ENCODE peak calls at places on chromosome 2, in five cellular contexts. One of them, this sample, is unnamed.

GRCh38 chr2:17429130-17429529 is 89.1 kb downstream of the RAD51AP2 start:
- DNase-seq in HTR-8/SVneo: no peak
- DNase-seq in amygdala: no peak
- DNase-seq in naive thymus-derived CD8-positive, alpha-beta T cell: no peak
- DNase-seq in fibroblast of pulmonary artery: peak; percentile 35
- DNase-seq in this sample: no peak

GRCh38 chr2:215504547-215504946 is 68.7 kb upstream of the FN1 start:
- DNase-seq in HTR-8/SVneo: no peak
- DNase-seq in amygdala: no peak
- DNase-seq in naive thymus-derived CD8-positive, alpha-beta T cell: no peak
- DNase-seq in fibroblast of pulmonary artery: peak; percentile 18
- DNase-seq in this sample: no peak

GRCh38 chr2:142179686-142180085 is 48.9 kb upstream of the LRP1B start:
- DNase-seq in HTR-8/SVneo: no peak
- DNase-seq in amygdala: no peak
- DNase-seq in naive thymus-derived CD8-positive, alpha-beta T cell: no peak
- DNase-seq in fibroblast of pulmonary artery: no peak
- DNase-seq in this sample: no peak

GRCh38 chr2:111676423-111676822 is 207.6 kb downstream of the ANAPC1 start:
- DNase-seq in HTR-8/SVneo: no peak
- DNase-seq in amygdala: no peak
- DNase-seq in naive thymus-derived CD8-positive, alpha-beta T cell: no peak
- DNase-seq in fibroblast of pulmonary artery: no peak
- DNase-seq in this sample: no peak

GRCh38 chr2:68741238-68741637 is 6.6 kb downstream of the ARHGAP25 start:
- DNase-seq in HTR-8/SVneo: no peak
- DNase-seq in amygdala: no peak
- DNase-seq in naive thymus-derived CD8-positive, alpha-beta T cell: no peak
- DNase-seq in fibroblast of pulmonary artery: no peak
- DNase-seq in this sample: no peak

GRCh38 chr2:158567208-158567607 is 110.5 kb downstream of the PKP4 start:
- DNase-seq in HTR-8/SVneo: no peak
- DNase-seq in amygdala: no peak
- DNase-seq in naive thymus-derived CD8-positive, alpha-beta T cell: no peak
- DNase-seq in fibroblast of pulmonary artery: no peak
- DNase-seq in this sample: no peak

GRCh38 chr2:213202006-213202405 is 50.6 kb upstream of the IKZF2 start:
- DNase-seq in HTR-8/SVneo: no peak
- DNase-seq in amygdala: no peak
- DNase-seq in naive thymus-derived CD8-positive, alpha-beta T cell: no peak
- DNase-seq in fibroblast of pulmonary artery: peak; percentile 23
- DNase-seq in this sample: no peak

GRCh38 chr2:75146903-75147332 is 52.4 kb downstream of the TACR1 start:
- DNase-seq in HTR-8/SVneo: no peak
- DNase-seq in amygdala: no peak
- DNase-seq in naive thymus-derived CD8-positive, alpha-beta T cell: no peak
- DNase-seq in fibroblast of pulmonary artery: peak; percentile 91
- DNase-seq in this sample: no peak

GRCh38 chr2:109238580-109238979 is 109.6 kb downstream of the SH3RF3 start:
- DNase-seq in HTR-8/SVneo: peak; percentile 78
- DNase-seq in amygdala: peak; percentile 50
- DNase-seq in naive thymus-derived CD8-positive, alpha-beta T cell: peak; percentile 42
- DNase-seq in fibroblast of pulmonary artery: peak; percentile 98
- DNase-seq in this sample: no peak

GRCh38 chr2:158817596-158817995 is 22.5 kb downstream of the DAPL1 start:
- DNase-seq in HTR-8/SVneo: no peak
- DNase-seq in amygdala: no peak
- DNase-seq in naive thymus-derived CD8-positive, alpha-beta T cell: no peak
- DNase-seq in fibroblast of pulmonary artery: no peak
- DNase-seq in this sample: no peak

GRCh38 chr2:200742426-200742825 is 69.3 kb upstream of the BZW1 start:
- DNase-seq in HTR-8/SVneo: no peak
- DNase-seq in amygdala: no peak
- DNase-seq in naive thymus-derived CD8-positive, alpha-beta T cell: no peak
- DNase-seq in fibroblast of pulmonary artery: peak; percentile 68
- DNase-seq in this sample: no peak

GRCh38 chr2:3253913-3254437 is 123.6 kb downstream of the EIPR1 start:
- DNase-seq in HTR-8/SVneo: no peak
- DNase-seq in amygdala: no peak
- DNase-seq in naive thymus-derived CD8-positive, alpha-beta T cell: no peak
- DNase-seq in fibroblast of pulmonary artery: no peak
- DNase-seq in this sample: no peak

GRCh38 chr2:109549016-109549595 is 64.7 kb downstream of the SEPTIN10 start:
- DNase-seq in HTR-8/SVneo: no peak
- DNase-seq in amygdala: no peak
- DNase-seq in naive thymus-derived CD8-positive, alpha-beta T cell: no peak
- DNase-seq in fibroblast of pulmonary artery: no peak
- DNase-seq in this sample: no peak

GRCh38 chr2:42698940-42699339 is 65.0 kb downstream of the OXER1 start:
- DNase-seq in HTR-8/SVneo: no peak
- DNase-seq in amygdala: no peak
- DNase-seq in naive thymus-derived CD8-positive, alpha-beta T cell: no peak
- DNase-seq in fibroblast of pulmonary artery: no peak
- DNase-seq in this sample: no peak

GRCh38 chr2:98445167-98445522 is 487 bp downstream of the INPP4A start:
- DNase-seq in HTR-8/SVneo: peak; percentile 44
- DNase-seq in amygdala: no peak
- DNase-seq in naive thymus-derived CD8-positive, alpha-beta T cell: peak; percentile 15
- DNase-seq in fibroblast of pulmonary artery: peak; percentile 24
- DNase-seq in this sample: no peak

GRCh38 chr2:1743396-1744150 is 742 bp downstream of the PXDN start:
- DNase-seq in HTR-8/SVneo: no peak
- DNase-seq in amygdala: no peak
- DNase-seq in naive thymus-derived CD8-positive, alpha-beta T cell: no peak
- DNase-seq in fibroblast of pulmonary artery: peak; percentile 67
- DNase-seq in this sample: no peak

GRCh38 chr2:155965415-155966070 is 367.0 kb downstream of the NR4A2 start:
- DNase-seq in HTR-8/SVneo: peak; percentile 4
- DNase-seq in amygdala: no peak
- DNase-seq in naive thymus-derived CD8-positive, alpha-beta T cell: no peak
- DNase-seq in fibroblast of pulmonary artery: no peak
- DNase-seq in this sample: no peak

GRCh38 chr2:36357506-36358316 is 2.1 kb downstream of the CRIM1 start:
- DNase-seq in HTR-8/SVneo: no peak
- DNase-seq in amygdala: peak; percentile 68
- DNase-seq in naive thymus-derived CD8-positive, alpha-beta T cell: no peak
- DNase-seq in fibroblast of pulmonary artery: peak; percentile 85
- DNase-seq in this sample: no peak

GRCh38 chr2:196410008-196410407 is 229.5 kb upstream of the CCDC150 start:
- DNase-seq in HTR-8/SVneo: no peak
- DNase-seq in amygdala: no peak
- DNase-seq in naive thymus-derived CD8-positive, alpha-beta T cell: no peak
- DNase-seq in fibroblast of pulmonary artery: peak; percentile 39
- DNase-seq in this sample: no peak

GRCh38 chr2:240566203-240567136 is 1.8 kb upstream of the RNPEPL1 start:
- DNase-seq in HTR-8/SVneo: peak; percentile 88
- DNase-seq in amygdala: peak; percentile 85
- DNase-seq in naive thymus-derived CD8-positive, alpha-beta T cell: peak; percentile 91
- DNase-seq in fibroblast of pulmonary artery: peak; percentile 84
- DNase-seq in this sample: no peak

GRCh38 chr2:288002-288742 is at the start of gene ALKAL2:
- DNase-seq in HTR-8/SVneo: no peak
- DNase-seq in amygdala: no peak
- DNase-seq in naive thymus-derived CD8-positive, alpha-beta T cell: no peak
- DNase-seq in fibroblast of pulmonary artery: peak; percentile 10
- DNase-seq in this sample: no peak

GRCh38 chr2:150643106-150643730 is 155.8 kb upstream of the RND3 start:
- DNase-seq in HTR-8/SVneo: peak; percentile 12
- DNase-seq in amygdala: no peak
- DNase-seq in naive thymus-derived CD8-positive, alpha-beta T cell: no peak
- DNase-seq in fibroblast of pulmonary artery: peak; percentile 45
- DNase-seq in this sample: no peak

GRCh38 chr2:127661949-127662510 is 13.3 kb downstream of the LIMS2 start:
- DNase-seq in HTR-8/SVneo: no peak
- DNase-seq in amygdala: no peak
- DNase-seq in naive thymus-derived CD8-positive, alpha-beta T cell: no peak
- DNase-seq in fibroblast of pulmonary artery: no peak
- DNase-seq in this sample: no peak

GRCh38 chr2:134178109-134178877 is 75.6 kb upstream of the MGAT5 start:
- DNase-seq in HTR-8/SVneo: peak; percentile 27
- DNase-seq in amygdala: no peak
- DNase-seq in naive thymus-derived CD8-positive, alpha-beta T cell: peak; percentile 9
- DNase-seq in fibroblast of pulmonary artery: peak; percentile 6
- DNase-seq in this sample: no peak

GRCh38 chr2:120783371-120783791 is 47.7 kb downstream of the GLI2 start:
- DNase-seq in HTR-8/SVneo: no peak
- DNase-seq in amygdala: no peak
- DNase-seq in naive thymus-derived CD8-positive, alpha-beta T cell: no peak
- DNase-seq in fibroblast of pulmonary artery: peak; percentile 56
- DNase-seq in this sample: no peak

GRCh38 chr2:230737791-230738226 is 25.2 kb downstream of the CAB39 start:
- DNase-seq in HTR-8/SVneo: no peak
- DNase-seq in amygdala: no peak
- DNase-seq in naive thymus-derived CD8-positive, alpha-beta T cell: no peak
- DNase-seq in fibroblast of pulmonary artery: peak; percentile 33
- DNase-seq in this sample: no peak

GRCh38 chr2:26649322-26649721 is 8.2 kb upstream of the CIB4 start:
- DNase-seq in HTR-8/SVneo: no peak
- DNase-seq in amygdala: no peak
- DNase-seq in naive thymus-derived CD8-positive, alpha-beta T cell: no peak
- DNase-seq in fibroblast of pulmonary artery: no peak
- DNase-seq in this sample: no peak

GRCh38 chr2:227154976-227155375 is 9.0 kb downstream of the COL4A4 start:
- DNase-seq in HTR-8/SVneo: no peak
- DNase-seq in amygdala: no peak
- DNase-seq in naive thymus-derived CD8-positive, alpha-beta T cell: no peak
- DNase-seq in fibroblast of pulmonary artery: peak; percentile 72
- DNase-seq in this sample: no peak

GRCh38 chr2:37768491-37768925 is 97.1 kb upstream of the CDC42EP3 start:
- DNase-seq in HTR-8/SVneo: peak; percentile 73
- DNase-seq in amygdala: no peak
- DNase-seq in naive thymus-derived CD8-positive, alpha-beta T cell: no peak
- DNase-seq in fibroblast of pulmonary artery: peak; percentile 93
- DNase-seq in this sample: peak; percentile 65

GRCh38 chr2:182672471-182673165 is 43.4 kb upstream of the DNAJC10 start:
- DNase-seq in HTR-8/SVneo: peak; percentile 47
- DNase-seq in amygdala: no peak
- DNase-seq in naive thymus-derived CD8-positive, alpha-beta T cell: no peak
- DNase-seq in fibroblast of pulmonary artery: peak; percentile 89
- DNase-seq in this sample: peak; percentile 9

GRCh38 chr2:201513271-201513670 is 61.7 kb downstream of the STRADB start:
- DNase-seq in HTR-8/SVneo: no peak
- DNase-seq in amygdala: no peak
- DNase-seq in naive thymus-derived CD8-positive, alpha-beta T cell: no peak
- DNase-seq in fibroblast of pulmonary artery: no peak
- DNase-seq in this sample: no peak

This sample was measured in smooth muscle cell of the brain vasculature.